ENCODE peak calls at places on chromosomes 3 and 15, in ten cellular contexts. P is kidney tubule cell; Q is mesenchymal stem cell; J is kidney epithelial cell; H is NCI-H2081; X is effector memory CD4-positive, alpha-beta T cell; A is IMR-90; W is AG04450; Z is A172; E is Kasumi-1. K is an unnamed sample.

GRCh38 chr15:68389041-68389930 is 42.7 kb downstream of the ITGA11 start:
- DNase-seq in P (no peak), Q (no peak), J (no peak), H (no peak), X (no peak), A (no peak), W (no peak), Z (no peak), E (no peak), K (no peak)

GRCh38 chr3:88000853-88001252 is 58.0 kb downstream of the CGGBP1 start:
- DNase-seq in P (no peak), Q (peak; percentile 7), J (no peak), H (no peak), X (no peak), A (no peak), W (no peak), Z (no peak), E (no peak), K (no peak)

GRCh38 chr15:69643476-69643875 is 190.9 kb downstream of the RPLP1 start:
- DNase-seq in P (no peak), Q (no peak), J (no peak), H (no peak), X (no peak), A (no peak), W (no peak), Z (no peak), E (no peak), K (no peak)

GRCh38 chr3:10377148-10377725 is 56.3 kb upstream of the SEC13 start:
- DNase-seq in P (no peak), Q (no peak), J (no peak), H (peak; percentile 7), X (no peak), A (no peak), W (no peak), Z (no peak), E (no peak), K (peak; percentile 0)

GRCh38 chr15:40952901-40953712 is at the start of gene CHAC1:
- DNase-seq in P (peak; percentile 98), Q (peak; percentile 95), J (peak; percentile 89), H (peak; percentile 97), X (peak; percentile 91), A (peak; percentile 96), W (peak; percentile 91), Z (peak; percentile 89), E (peak; percentile 91), K (peak; percentile 68)

GRCh38 chr3:16864610-16865313 is 20.0 kb upstream of the PLCL2 start:
- DNase-seq in P (peak; percentile 74), Q (no peak), J (peak; percentile 37), H (no peak), X (no peak), A (peak; percentile 49), W (no peak), Z (peak; percentile 61), E (no peak), K (no peak)

GRCh38 chr3:46708401-46709146 is 7.4 kb downstream of the TMIE start:
- DNase-seq in P (no peak), Q (no peak), J (no peak), H (no peak), X (no peak), A (no peak), W (no peak), Z (no peak), E (no peak), K (no peak)

GRCh38 chr3:190516416-190516815 is 2.5 kb downstream of the IL1RAP start:
- DNase-seq in P (peak; percentile 19), Q (no peak), J (no peak), H (no peak), X (no peak), A (no peak), W (no peak), Z (no peak), E (no peak), K (no peak)

GRCh38 chr3:50436063-50436674 is 67.3 kb downstream of the CACNA2D2 start:
- DNase-seq in P (peak; percentile 55), Q (peak; percentile 28), J (no peak), H (peak; percentile 30), X (peak; percentile 57), A (peak; percentile 3), W (no peak), Z (peak; percentile 33), E (peak; percentile 5), K (peak; percentile 7)

GRCh38 chr3:9727041-9727595 is 4.4 kb upstream of the BRPF1 start:
- DNase-seq in P (peak; percentile 35), Q (no peak), J (no peak), H (no peak), X (peak; percentile 16), A (no peak), W (no peak), Z (no peak), E (peak; percentile 74), K (no peak)

GRCh38 chr15:95922431-95922830 is 408.1 kb upstream of the NR2F2 start:
- DNase-seq in P (peak; percentile 56), Q (no peak), J (no peak), H (no peak), X (no peak), A (no peak), W (no peak), Z (no peak), E (no peak), K (no peak)

GRCh38 chr3:120473389-120473788 is 22.6 kb upstream of the FSTL1 start:
- DNase-seq in P (no peak), Q (no peak), J (no peak), H (no peak), X (no peak), A (no peak), W (no peak), Z (peak; percentile 54), E (no peak), K (no peak)

GRCh38 chr3:14524920-14525660 is 15.1 kb downstream of the GRIP2 start:
- DNase-seq in P (no peak), Q (no peak), J (no peak), H (no peak), X (no peak), A (no peak), W (no peak), Z (no peak), E (no peak), K (no peak)

GRCh38 chr3:58021962-58022361 is 13.7 kb downstream of the FLNB start:
- DNase-seq in P (no peak), Q (no peak), J (no peak), H (no peak), X (no peak), A (no peak), W (no peak), Z (no peak), E (no peak), K (no peak)

GRCh38 chr15:67066041-67067021 is 929 bp downstream of the SMAD3 start:
- DNase-seq in P (no peak), Q (no peak), J (no peak), H (no peak), X (no peak), A (peak; percentile 28), W (no peak), Z (no peak), E (no peak), K (no peak)

GRCh38 chr3:31815006-31815405 is 166.1 kb downstream of the OSBPL10 start:
- DNase-seq in P (no peak), Q (peak; percentile 12), J (no peak), H (no peak), X (no peak), A (no peak), W (no peak), Z (no peak), E (no peak), K (no peak)

GRCh38 chr15:64653757-64654156 is 121.6 kb downstream of the RBPMS2 start:
- DNase-seq in P (no peak), Q (peak; percentile 41), J (no peak), H (peak; percentile 9), X (no peak), A (peak; percentile 31), W (no peak), Z (peak; percentile 18), E (peak; percentile 58), K (no peak)

GRCh38 chr15:84604804-84605203 is 4.0 kb downstream of the ZSCAN2 start:
- DNase-seq in P (no peak), Q (no peak), J (no peak), H (no peak), X (peak; percentile 15), A (peak; percentile 5), W (no peak), Z (no peak), E (no peak), K (no peak)

GRCh38 chr15:83653639-83654378 is at the start of gene ADAMTSL3:
- DNase-seq in P (peak; percentile 82), Q (peak; percentile 38), J (no peak), H (peak; percentile 11), X (no peak), A (no peak), W (no peak), Z (no peak), E (no peak), K (peak; percentile 7)

GRCh38 chr3:138474163-138474562 is 39.7 kb downstream of the ESYT3 start:
- DNase-seq in P (no peak), Q (no peak), J (no peak), H (no peak), X (no peak), A (no peak), W (no peak), Z (no peak), E (no peak), K (no peak)

GRCh38 chr3:36850743-36851142 is 86.4 kb upstream of the DCLK3 start:
- DNase-seq in P (no peak), Q (no peak), J (no peak), H (no peak), X (no peak), A (no peak), W (no peak), Z (no peak), E (no peak), K (no peak)

GRCh38 chr3:53842436-53843194 is 3.6 kb downstream of the CHDH start:
- DNase-seq in P (peak; percentile 95), Q (no peak), J (peak; percentile 34), H (peak; percentile 28), X (no peak), A (peak; percentile 23), W (no peak), Z (peak; percentile 4), E (no peak), K (no peak)

GRCh38 chr15:67013696-67014095 is 51.7 kb upstream of the SMAD3 start:
- DNase-seq in P (no peak), Q (peak; percentile 36), J (peak; percentile 74), H (no peak), X (no peak), A (peak; percentile 80), W (peak; percentile 33), Z (no peak), E (peak; percentile 82), K (no peak)

GRCh38 chr3:152379415-152380042 is 110.8 kb downstream of the MBNL1 start:
- DNase-seq in P (no peak), Q (peak; percentile 61), J (no peak), H (no peak), X (no peak), A (peak; percentile 62), W (no peak), Z (no peak), E (no peak), K (no peak)

GRCh38 chr3:187807086-187807862 is 62.0 kb upstream of the BCL6 start:
- DNase-seq in P (peak; percentile 80), Q (peak; percentile 68), J (no peak), H (no peak), X (no peak), A (peak; percentile 84), W (peak; percentile 30), Z (no peak), E (no peak), K (no peak)

GRCh38 chr15:89128320-89129122 is 40.3 kb downstream of the ABHD2 start:
- DNase-seq in P (peak; percentile 75), Q (no peak), J (no peak), H (no peak), X (no peak), A (no peak), W (no peak), Z (no peak), E (peak; percentile 89), K (no peak)

GRCh38 chr3:141412936-141413354 is 44.6 kb downstream of the ZBTB38 start:
- DNase-seq in P (no peak), Q (peak; percentile 82), J (no peak), H (peak; percentile 83), X (no peak), A (peak; percentile 85), W (peak; percentile 66), Z (no peak), E (no peak), K (no peak)

GRCh38 chr3:14841836-14842235 is 23.1 kb downstream of the FGD5 start:
- DNase-seq in P (no peak), Q (no peak), J (no peak), H (no peak), X (no peak), A (no peak), W (no peak), Z (no peak), E (no peak), K (no peak)